ENCODE peak calls at places on chromosome 9, in seven cellular contexts. W, X, L, U, I, T and O are unnamed samples.

GRCh38 chr9:87850405-87850804 is 32.3 kb upstream of the SPATA31E1 start:
- DNase-seq in T (no peak), W (peak), I (no peak), L (no peak), U (no peak), X (no peak), O (no peak)

GRCh38 chr9:99103909-99104458 is 929 bp upstream of the TGFBR1 start:
- DNase-seq in T (no peak), W (peak), X (no peak), L (peak), I (no peak), U (no peak), O (no peak)

GRCh38 chr9:119556129-119556875 is 187.1 kb upstream of the BRINP1 start:
- DNase-seq in W (peak), I (peak), X (peak), L (peak), T (peak), U (peak), O (peak)

GRCh38 chr9:124410321-124410913 is 4.8 kb downstream of the PSMB7 start:
- DNase-seq in X (no peak), L (no peak), U (no peak), W (peak), I (no peak), T (no peak), O (no peak)

GRCh38 chr9:89593776-89594427 is 10.9 kb upstream of the GADD45G start:
- DNase-seq in I (no peak), X (peak), T (peak), W (peak), U (peak), L (peak), O (no peak)

GRCh38 chr9:136651859-136652258 is 10.9 kb upstream of the EGFL7 start:
- DNase-seq in U (no peak), T (no peak), L (no peak), W (no peak), X (no peak), I (no peak), O (no peak)

GRCh38 chr9:137318976-137319375 is 16.9 kb upstream of the NRARP start:
- DNase-seq in T (no peak), I (peak), L (peak), X (no peak), U (no peak), W (no peak), O (peak)

GRCh38 chr9:137968235-137968634 is 90.7 kb downstream of the CACNA1B start:
- DNase-seq in U (peak), X (no peak), L (no peak), I (no peak), T (no peak), W (no peak), O (no peak)

GRCh38 chr9:102309379-102309778 is 570.9 kb upstream of the GRIN3A start:
- DNase-seq in U (peak), X (no peak), W (no peak), L (no peak), T (no peak), I (no peak), O (no peak)

GRCh38 chr9:120904999-120905793 is 21.4 kb downstream of the TRAF1 start:
- DNase-seq in U (no peak), I (no peak), L (no peak), W (no peak), T (no peak), X (no peak), O (no peak)

GRCh38 chr9:221989-222776 is 7.5 kb downstream of the DOCK8 start:
- DNase-seq in T (no peak), L (no peak), W (no peak), I (no peak), X (no peak), U (peak), O (no peak)

GRCh38 chr9:112034216-112034611 is 137.6 kb downstream of the UGCG start:
- DNase-seq in T (no peak), X (no peak), U (no peak), L (no peak), I (no peak), W (no peak), O (no peak)

GRCh38 chr9:96441798-96442445 is 8.0 kb upstream of the HABP4 start:
- DNase-seq in W (peak), U (peak), T (no peak), I (no peak), L (no peak), X (no peak), O (no peak)

GRCh38 chr9:116377179-116377790 is 223.7 kb downstream of the PAPPA start:
- DNase-seq in I (no peak), U (peak), L (no peak), T (no peak), X (no peak), W (peak), O (no peak)